ENCODE peak calls at places on chromosome 20, in four cellular contexts. I is uterus, D is ovary, E is endothelial cell of umbilical vein. B is an unnamed sample.
A peak's percentile ranks its signal among the peaks of the same experiment; 100 is the strongest.

GRCh38 chr20:1652960-1653359 is 4.6 kb downstream of the SIRPG start:
- DNase-seq in D (no peak), I (no peak), E (no peak), B (no peak)

GRCh38 chr20:25389858-25390537 is 637 bp downstream of the ABHD12 start:
- DNase-seq in D (peak; percentile 42), I (peak; percentile 19), E (peak; percentile 34), B (peak; percentile 54)

GRCh38 chr20:11902264-11902663 is 15.4 kb upstream of the BTBD3 start:
- DNase-seq in I (no peak), E (peak; percentile 8), D (no peak), B (peak; percentile 20)

GRCh38 chr20:55271370-55271769 is 733.9 kb downstream of the CBLN4 start:
- DNase-seq in D (no peak), I (no peak), E (no peak), B (no peak)

GRCh38 chr20:24746351-24746685 is 202.8 kb upstream of the CST7 start:
- DNase-seq in I (no peak), E (no peak), D (no peak), B (no peak)

GRCh38 chr20:61253640-61254511 is 1.8 kb downstream of the CDH4 start:
- DNase-seq in I (no peak), D (no peak), E (no peak), B (no peak)

GRCh38 chr20:32780749-32781402 is 18.7 kb downstream of the DNMT3B start:
- DNase-seq in D (no peak), E (no peak), I (no peak), B (no peak)

GRCh38 chr20:9403481-9403880 is 110.9 kb upstream of the LAMP5 start:
- DNase-seq in D (no peak), I (no peak), E (no peak), B (no peak)

GRCh38 chr20:58990651-58991445 is 9.8 kb downstream of the NELFCD start:
- DNase-seq in E (no peak), D (no peak), I (peak; percentile 9), B (no peak)

GRCh38 chr20:52959125-52959524 is 13.0 kb upstream of the TSHZ2 start:
- DNase-seq in I (no peak), E (no peak), D (no peak), B (peak; percentile 8)

GRCh38 chr20:2402271-2402980 is 21.7 kb downstream of the TGM6 start:
- DNase-seq in E (peak; percentile 40), D (no peak), I (no peak), B (peak; percentile 39)

GRCh38 chr20:5203380-5203779 is 76.6 kb downstream of the CDS2 start:
- DNase-seq in D (no peak), I (no peak), E (no peak), B (no peak)

GRCh38 chr20:25865715-25866656 is 169.3 kb upstream of the ZNF337 start:
- DNase-seq in I (peak; percentile 59), D (peak; percentile 65), E (peak; percentile 75), B (peak; percentile 59)

GRCh38 chr20:2387180-2387577 is 6.5 kb downstream of the TGM6 start:
- DNase-seq in E (peak; percentile 33), D (no peak), I (no peak), B (peak; percentile 70)

GRCh38 chr20:4626228-4626627 is 95.5 kb upstream of the PRND start:
- DNase-seq in D (no peak), E (peak; percentile 71), I (no peak), B (no peak)

GRCh38 chr20:63791497-63792156 is 39.4 kb downstream of the ZBTB46 start:
- DNase-seq in D (peak; percentile 73), I (peak; percentile 54), E (no peak), B (no peak)

GRCh38 chr20:62762801-62763368 is 33.4 kb upstream of the MRGBP start:
- DNase-seq in D (no peak), I (no peak), E (no peak), B (no peak)

GRCh38 chr20:57335392-57335791 is 5.8 kb downstream of the SPO11 start:
- DNase-seq in E (no peak), I (no peak), D (no peak), B (peak; percentile 29)

GRCh38 chr20:58011106-58011946 is 217.1 kb downstream of the ANKRD60 start:
- DNase-seq in D (no peak), I (peak; percentile 12), E (no peak), B (no peak)

GRCh38 chr20:6333110-6333509 is 210.3 kb upstream of the FERMT1 start:
- DNase-seq in I (no peak), E (no peak), D (no peak), B (no peak)

GRCh38 chr20:33053291-33054106 is at the start of gene BPIFB3:
- DNase-seq in I (no peak), D (no peak), E (no peak), B (no peak)

GRCh38 chr20:17752452-17752851 is 52.7 kb downstream of the BANF2 start:
- DNase-seq in D (no peak), I (no peak), E (no peak), B (no peak)

GRCh38 chr20:12970372-12970821 is 38.4 kb upstream of the SPTLC3 start:
- DNase-seq in I (no peak), D (no peak), E (peak; percentile 56), B (peak; percentile 53)

DNA sequence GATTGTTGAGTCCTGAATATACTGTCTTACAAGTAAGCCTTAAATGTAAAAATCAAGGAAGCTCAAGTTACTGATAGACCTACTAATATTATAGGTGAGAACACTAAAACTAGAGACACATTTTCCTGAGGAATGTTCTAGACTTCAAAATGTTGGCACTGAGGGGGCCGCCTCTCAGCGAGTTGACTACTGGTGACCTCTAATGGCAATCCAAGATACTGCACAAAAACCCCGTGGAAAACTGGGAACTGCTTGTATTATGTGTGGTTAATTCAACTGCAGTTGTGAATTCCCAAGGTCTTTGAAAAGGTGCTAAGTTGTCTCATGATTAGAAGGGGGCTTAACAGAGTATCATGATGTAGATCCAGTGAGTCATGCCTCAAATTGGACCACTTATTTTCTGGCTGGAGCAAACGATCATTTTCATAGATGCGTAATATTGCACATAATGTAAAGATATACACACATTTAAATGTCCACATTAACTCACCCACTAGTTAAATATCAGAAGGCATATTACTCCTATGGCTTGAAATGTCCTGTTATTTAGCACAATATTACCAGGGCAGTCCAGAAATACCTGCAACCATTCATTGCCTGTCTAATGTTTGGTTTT is 336.2 kb downstream of the FOXA2 start:
- DNase-seq in E (peak; percentile 2), D (no peak), I (no peak), B (peak; percentile 14)
- TF ChIP-seq CTCF in E (peak; percentile 18), D (no peak), I (no peak), B (peak; percentile 63)

DNA sequence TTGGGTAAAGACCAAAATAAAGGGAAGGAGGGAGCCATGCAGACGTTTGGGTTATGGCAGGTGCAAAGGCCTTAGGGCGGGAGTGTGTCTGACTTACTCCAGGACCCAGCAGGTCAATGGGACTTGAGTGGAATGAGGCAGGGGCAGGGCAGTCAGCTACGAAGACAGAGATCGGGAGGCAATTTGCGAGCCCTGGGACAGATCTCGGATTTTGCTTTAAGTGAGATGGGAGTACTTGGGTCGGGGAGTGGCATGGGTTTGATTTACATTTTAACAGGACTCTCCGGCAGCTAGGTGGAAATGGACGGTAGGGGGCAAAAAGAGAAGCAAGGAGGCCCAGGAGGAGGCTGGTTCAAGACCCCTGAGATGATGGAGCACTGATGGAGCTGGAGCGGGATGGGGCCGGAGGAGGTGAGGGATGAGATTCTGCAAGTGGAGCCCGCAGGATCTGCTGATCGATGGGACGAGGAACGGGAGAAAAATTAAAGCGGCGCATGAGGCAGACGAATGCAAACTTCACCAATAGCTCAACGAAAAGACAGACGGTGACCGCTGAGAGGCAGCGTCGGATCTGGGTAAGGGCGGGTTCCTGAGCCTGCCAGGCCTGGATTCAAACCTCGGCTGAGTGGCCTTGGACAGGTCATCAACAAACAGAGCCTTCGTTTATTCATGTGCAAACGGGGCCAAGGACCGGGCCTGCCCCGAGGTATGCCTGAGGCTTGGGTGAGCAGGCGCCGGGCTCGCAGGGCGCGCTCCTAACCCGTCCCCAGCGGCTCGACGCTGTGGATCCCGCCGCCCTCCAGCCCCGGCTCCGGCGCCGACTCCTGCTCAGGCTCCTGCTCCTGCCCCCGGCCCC is 774 bp upstream of the RBCK1 start:
- DNase-seq in I (peak; percentile 65), D (peak; percentile 69), E (peak; percentile 84), B (peak; percentile 92)
- TF ChIP-seq POLR2A in I (peak; percentile 28), D (peak; percentile 4), E (peak; percentile 61), B (peak; percentile 56)

GRCh38 chr20:40670251-40670650 is 18.8 kb downstream of the MAFB start:
- DNase-seq in E (no peak), I (no peak), D (no peak), B (no peak)
- TF ChIP-seq CTCF in E (no peak), I (no peak), D (no peak), B (peak; percentile 11)

DNA sequence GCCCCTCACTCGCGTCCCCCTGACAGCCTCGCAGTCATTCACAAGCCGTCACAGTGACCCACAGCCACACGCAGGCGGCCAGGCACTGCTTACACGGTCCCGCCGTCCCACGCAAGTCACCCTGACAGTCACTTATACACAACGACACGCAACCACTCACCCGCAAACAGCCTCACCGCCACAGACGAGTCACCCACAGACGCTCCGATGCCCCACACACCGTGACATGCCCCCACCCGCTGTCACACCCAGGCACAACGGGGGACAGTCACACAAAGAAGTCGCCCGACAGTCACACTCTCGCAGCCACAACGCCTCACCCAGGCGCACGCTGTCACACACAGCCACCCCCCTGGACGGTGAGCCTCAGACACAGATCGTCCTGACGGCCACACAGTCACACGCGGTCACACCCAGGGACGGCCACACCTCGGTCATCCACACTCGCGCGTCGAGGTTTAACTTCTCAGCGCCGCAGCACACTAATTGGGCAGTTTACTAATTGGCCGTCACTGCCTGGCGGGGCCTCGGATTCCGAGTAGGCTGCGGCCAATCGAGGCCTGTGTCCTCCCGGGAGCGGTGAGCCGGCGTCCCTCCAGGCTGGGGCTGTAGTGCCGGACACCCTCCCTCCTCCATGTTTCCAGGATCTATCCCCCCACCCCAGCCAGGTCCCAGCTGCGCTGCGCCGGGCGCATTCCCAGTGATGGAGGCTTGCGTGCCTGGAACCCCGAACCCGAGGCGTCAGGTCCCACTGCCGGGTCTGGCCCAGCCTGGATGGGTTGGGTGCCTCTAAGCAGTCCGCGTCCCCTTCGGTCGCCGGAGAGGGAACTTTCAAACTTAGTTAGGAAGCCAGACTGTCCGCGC is 789 bp downstream of the TOX2 start:
- DNase-seq in E (peak; percentile 32), I (no peak), D (no peak), B (peak; percentile 16)
- TF ChIP-seq POLR2A in E (no peak), I (no peak), D (no peak), B (no peak)

GRCh38 chr20:43372051-43372450 is 85.6 kb upstream of the SRSF6 start:
- DNase-seq in E (no peak), I (no peak), D (no peak), B (no peak)
- TF ChIP-seq CTCF in E (no peak), I (no peak), D (no peak), B (no peak)

GRCh38 chr20:37954205-37954604 is 51.3 kb downstream of the VSTM2L start:
- DNase-seq in D (no peak), E (no peak), I (no peak), B (no peak)
- TF ChIP-seq POLR2A in D (no peak), E (no peak), I (no peak), B (no peak)

GRCh38 chr20:19027971-19028370 is 184.5 kb upstream of the SLC24A3 start:
- DNase-seq in D (no peak), E (no peak), I (no peak), B (no peak)

GRCh38 chr20:19025430-19026120 is 186.9 kb upstream of the SLC24A3 start:
- DNase-seq in E (no peak), I (no peak), D (no peak), B (no peak)

GRCh38 chr20:19026121-19026878 is 186.1 kb upstream of the SLC24A3 start:
- DNase-seq in D (peak; percentile 48), I (no peak), E (no peak), B (no peak)

GRCh38 chr20:19024296-19025035 is 188.0 kb upstream of the SLC24A3 start:
- DNase-seq in D (no peak), I (no peak), E (no peak), B (no peak)

GRCh38 chr20:19026901-19027644 is 185.4 kb upstream of the SLC24A3 start:
- DNase-seq in E (no peak), I (no peak), D (no peak), B (no peak)
- TF ChIP-seq CTCF in E (no peak), I (no peak), D (no peak), B (peak; percentile 15)